ENCODE peak calls at places on chromosomes 12 and 14, in seven cellular contexts. E is lower lobe of right lung; S is NCI-H510A; Y is EL; Z is CD4-positive, alpha-beta T cell; C is GM10248; N is amniotic epithelial cell. O is an unnamed sample.

GRCh38 chr14:57329833-57330232 is 60.6 kb upstream of the NAA30 start:
- DNase-seq in E (no peak), S (no peak), Y (no peak), Z (no peak), C (no peak), N (no peak), O (no peak)

GRCh38 chr14:51239813-51240803 is at the start of gene TMX1:
- DNase-seq in E (peak; percentile 95), S (peak; percentile 93), Y (peak; percentile 100), Z (peak; percentile 80), C (peak; percentile 95), N (peak; percentile 97), O (peak; percentile 99)

GRCh38 chr12:104695453-104696148 is 238.9 kb downstream of the CHST11 start:
- DNase-seq in E (no peak), S (no peak), Y (peak; percentile 36), Z (peak; percentile 53), C (peak; percentile 49), N (peak; percentile 69), O (no peak)

GRCh38 chr12:52559979-52560378 is 7.0 kb upstream of the KRT71 start:
- DNase-seq in E (no peak), S (no peak), Y (no peak), Z (no peak), C (no peak), N (no peak), O (no peak)

GRCh38 chr12:90979936-90980335 is 24.8 kb downstream of the EPYC start:
- DNase-seq in E (no peak), S (no peak), Y (no peak), Z (no peak), C (no peak), N (no peak), O (peak; percentile 53)

GRCh38 chr12:54357802-54358619 is 6.3 kb downstream of the GPR84 start:
- DNase-seq in E (no peak), S (no peak), Y (peak; percentile 28), Z (peak; percentile 15), C (peak; percentile 70), N (no peak), O (no peak)

GRCh38 chr12:102480401-102480800 is at the start of gene IGF1:
- DNase-seq in E (no peak), S (no peak), Y (peak; percentile 27), Z (no peak), C (no peak), N (peak; percentile 46), O (no peak)

GRCh38 chr14:95484296-95484695 is 32.2 kb downstream of the SYNE3 start:
- DNase-seq in E (no peak), S (no peak), Y (no peak), Z (no peak), C (no peak), N (no peak), O (no peak)

GRCh38 chr14:102568115-102568614 is 24.3 kb upstream of the RCOR1 start:
- DNase-seq in E (no peak), S (no peak), Y (no peak), Z (peak; percentile 57), C (no peak), N (no peak), O (no peak)